ENCODE peak calls at places on chromosomes 4 and X, in six cellular contexts. G is AG09309, Z is foreskin fibroblast, A is upper lobe of right lung, T is GM12865, P is transverse colon. E is an unnamed sample.

GRCh38 chrX:111447298-111447697 is 35.3 kb upstream of the DCX start:
- DNase-seq in A (no peak), Z (no peak), P (no peak), G (no peak), T (peak), E (peak)

GRCh38 chrX:112827292-112827903 is 13.2 kb downstream of the AMOT start:
- DNase-seq in T (no peak), G (no peak), Z (no peak), P (no peak), A (no peak), E (no peak)

GRCh38 chrX:131792789-131793462 is 230.2 kb upstream of the STK26 start:
- DNase-seq in P (peak), A (no peak), T (peak), Z (peak), G (peak), E (peak)

GRCh38 chr4:1170156-1170804 is 2.1 kb downstream of the SPON2 start:
- DNase-seq in A (no peak), Z (no peak), T (no peak), G (no peak), P (no peak), E (no peak)

GRCh38 chrX:21757960-21758359 is at the start of gene SMPX:
- DNase-seq in T (no peak), P (no peak), G (no peak), A (no peak), Z (no peak), E (no peak)

GRCh38 chr4:4640692-4641091 is 98.8 kb upstream of the STX18 start:
- DNase-seq in T (no peak), Z (no peak), P (no peak), A (no peak), G (no peak), E (no peak)

GRCh38 chr4:153781280-153781679 is 7.6 kb downstream of the SFRP2 start:
- DNase-seq in Z (no peak), A (no peak), P (no peak), G (no peak), T (no peak), E (no peak)

GRCh38 chr4:8939160-8939855 is 67.7 kb upstream of the HMX1 start:
- DNase-seq in P (no peak), Z (no peak), G (no peak), A (no peak), T (no peak), E (no peak)

GRCh38 chrX:103477496-103477895 is 41.8 kb downstream of the RAB40A start:
- DNase-seq in Z (peak), P (no peak), G (no peak), T (no peak), A (no peak), E (no peak)

GRCh38 chr4:79661196-79661595 is 253.2 kb upstream of the GK2 start:
- DNase-seq in T (no peak), G (no peak), P (no peak), Z (no peak), A (no peak), E (no peak)

GRCh38 chrX:103376979-103377324 is 614 bp downstream of the BEX3 start:
- DNase-seq in Z (no peak), G (no peak), T (peak), A (no peak), P (no peak), E (peak)

GRCh38 chrX:1534321-1535168 is 2.4 kb downstream of the P2RY8 start:
- DNase-seq in P (no peak), A (peak), Z (no peak), T (peak), G (no peak), E (no peak)

GRCh38 chr4:73343432-73343831 is 60.7 kb upstream of the ALB start:
- DNase-seq in T (no peak), Z (peak), G (no peak), P (no peak), A (no peak), E (no peak)

GRCh38 chr4:73335717-73336116 is 68.4 kb upstream of the ALB start:
- DNase-seq in A (no peak), G (no peak), Z (no peak), P (no peak), T (no peak), E (no peak)

GRCh38 chr4:73344106-73344505 is 60.0 kb upstream of the ALB start:
- DNase-seq in P (no peak), Z (no peak), G (no peak), A (no peak), T (no peak), E (no peak)

GRCh38 chr4:73345399-73345975 is 58.6 kb upstream of the ALB start:
- DNase-seq in G (no peak), T (no peak), Z (no peak), P (no peak), A (no peak), E (no peak)

GRCh38 chr4:73341454-73341853 is 62.6 kb upstream of the ALB start:
- DNase-seq in Z (peak), T (peak), A (no peak), G (peak), P (peak), E (peak)
- H3K4me3 ChIP-seq in Z (no peak), T (no peak), A (no peak), G (no peak), P (no peak), E (no peak)

GRCh38 chrX:127324128-127324527 is 504.6 kb downstream of the PRR32 start:
- DNase-seq in Z (no peak), G (no peak), A (no peak), P (no peak), T (no peak), E (no peak)
- TF ChIP-seq CTCF in Z (no peak), G (no peak), A (no peak), P (no peak), T (no peak), E (no peak)

GRCh38 chrX:49877397-49878101 is 1.7 kb upstream of the USP27X start:
- DNase-seq in P (no peak), G (no peak), T (no peak), A (no peak), Z (peak), E (no peak)

GRCh38 chrX:49878834-49879655 is at the start of gene USP27X:
- DNase-seq in P (peak), A (peak), T (peak), G (peak), Z (peak), E (peak)

GRCh38 chrX:49876750-49877149 is 2.5 kb upstream of the USP27X start:
- DNase-seq in A (no peak), P (no peak), G (no peak), Z (peak), T (peak), E (peak)

GRCh38 chrX:49879656-49880277 is 483 bp downstream of the USP27X start:
- DNase-seq in G (no peak), A (no peak), Z (peak), T (peak), P (no peak), E (no peak)

GRCh38 chrX:49878128-49878833 is 1.0 kb upstream of the USP27X start:
- DNase-seq in P (peak), A (no peak), T (no peak), G (no peak), Z (no peak), E (no peak)
- H3K4me3 ChIP-seq in P (no peak), A (peak), T (peak), G (peak), Z (peak), E (peak)

GRCh38 chr4:62301500-62301899 is 1101.4 kb downstream of the ADGRL3 start:
- DNase-seq in G (no peak), T (no peak), Z (no peak), P (no peak), A (no peak), E (no peak)
- TF ChIP-seq CTCF in G (no peak), T (no peak), Z (no peak), P (no peak), A (no peak), E (no peak)

DNA sequence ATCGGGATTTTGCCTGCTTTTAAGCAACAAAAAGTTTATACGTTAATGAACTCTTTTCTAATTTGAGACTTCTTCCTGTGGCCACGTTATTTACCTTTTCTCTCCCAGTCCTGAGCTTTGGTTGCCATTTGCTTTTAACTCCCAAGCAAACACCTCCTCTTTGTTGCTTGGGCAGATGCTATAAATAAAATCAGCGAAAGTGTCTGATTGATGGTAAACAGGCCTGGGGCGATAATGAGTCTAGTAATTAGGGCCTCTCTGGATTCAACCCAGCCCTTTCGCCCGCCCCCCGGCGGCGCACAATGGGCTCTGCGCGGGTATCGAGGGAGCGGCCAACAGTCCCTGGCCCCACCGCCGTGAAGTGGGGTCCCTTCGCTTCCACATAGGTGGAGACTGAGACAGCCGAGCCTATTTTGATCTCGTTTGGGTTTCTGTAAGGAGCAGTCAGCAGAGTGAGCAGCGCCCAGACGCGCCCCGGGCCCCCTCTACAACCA is 791 bp downstream of the CLGN start:
- DNase-seq in T (no peak), G (no peak), P (no peak), A (no peak), Z (no peak), E (peak)
- H3K4me3 ChIP-seq in T (peak), G (peak), P (peak), A (peak), Z (peak), E (peak)

GRCh38 chrX:47543496-47543895 is 17.5 kb upstream of the ARAF start:
- DNase-seq in P (no peak), T (no peak), Z (no peak), G (no peak), A (no peak), E (no peak)

GRCh38 chrX:47539860-47540259 is 21.1 kb upstream of the ARAF start:
- DNase-seq in T (no peak), A (no peak), G (no peak), P (no peak), Z (no peak), E (no peak)

GRCh38 chrX:47540754-47541538 is 20.1 kb upstream of the ARAF start:
- DNase-seq in A (peak), P (peak), G (peak), Z (peak), T (peak), E (peak)
- TF ChIP-seq CTCF in A (peak), P (peak), G (peak), Z (peak), T (peak), E (peak)

GRCh38 chr4:107913283-107913899 is 18.0 kb upstream of the CYP2U1 start:
- DNase-seq in Z (peak), T (peak), A (no peak), G (peak), P (peak), E (peak)

DNA sequence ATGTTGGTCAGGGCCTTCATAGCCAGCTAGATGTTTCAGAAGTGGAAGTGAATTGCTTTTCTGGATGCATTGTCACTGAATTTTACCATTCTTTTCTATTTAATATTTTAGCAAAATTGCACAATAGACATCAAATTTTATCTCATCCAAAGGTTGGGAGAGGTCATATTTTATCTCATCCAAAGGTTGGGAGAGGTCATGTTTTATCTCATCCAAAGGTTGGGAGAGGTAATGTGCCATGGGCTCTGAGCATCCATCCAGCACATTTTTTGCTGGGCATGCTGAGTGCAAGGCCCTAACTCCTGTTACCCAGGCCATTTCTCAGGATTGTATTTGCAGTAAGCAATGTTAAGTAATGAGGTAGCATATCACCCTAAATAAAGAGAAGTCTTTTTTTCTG is 14.7 kb upstream of the CYP2U1 start:
- DNase-seq in G (no peak), Z (no peak), T (no peak), P (no peak), A (no peak), E (no peak)
- H3K4me3 ChIP-seq in G (no peak), Z (no peak), T (no peak), P (no peak), A (no peak), E (no peak)

DNA sequence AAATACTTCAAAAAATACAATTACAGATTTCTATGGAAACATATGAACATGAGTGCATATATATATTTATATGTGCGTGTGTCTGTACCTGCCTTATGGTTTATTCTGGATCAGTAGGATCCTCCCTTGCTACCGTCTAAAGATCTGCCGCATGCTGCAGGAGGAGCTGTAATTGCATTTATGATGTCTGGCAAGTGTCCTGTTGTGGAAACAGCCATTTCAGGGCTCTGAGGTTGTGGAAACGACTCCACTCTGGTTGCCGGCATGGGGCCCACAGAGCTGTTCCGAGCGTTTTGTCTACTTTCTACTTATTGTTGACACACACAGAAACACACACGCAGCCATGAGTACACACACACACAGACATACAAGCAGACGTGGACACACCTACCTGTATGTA is 21.3 kb downstream of the CD99 start:
- DNase-seq in G (no peak), A (no peak), P (no peak), T (no peak), Z (no peak), E (no peak)
- TF ChIP-seq CTCF in G (no peak), A (no peak), P (no peak), T (no peak), Z (no peak), E (no peak)

DNA sequence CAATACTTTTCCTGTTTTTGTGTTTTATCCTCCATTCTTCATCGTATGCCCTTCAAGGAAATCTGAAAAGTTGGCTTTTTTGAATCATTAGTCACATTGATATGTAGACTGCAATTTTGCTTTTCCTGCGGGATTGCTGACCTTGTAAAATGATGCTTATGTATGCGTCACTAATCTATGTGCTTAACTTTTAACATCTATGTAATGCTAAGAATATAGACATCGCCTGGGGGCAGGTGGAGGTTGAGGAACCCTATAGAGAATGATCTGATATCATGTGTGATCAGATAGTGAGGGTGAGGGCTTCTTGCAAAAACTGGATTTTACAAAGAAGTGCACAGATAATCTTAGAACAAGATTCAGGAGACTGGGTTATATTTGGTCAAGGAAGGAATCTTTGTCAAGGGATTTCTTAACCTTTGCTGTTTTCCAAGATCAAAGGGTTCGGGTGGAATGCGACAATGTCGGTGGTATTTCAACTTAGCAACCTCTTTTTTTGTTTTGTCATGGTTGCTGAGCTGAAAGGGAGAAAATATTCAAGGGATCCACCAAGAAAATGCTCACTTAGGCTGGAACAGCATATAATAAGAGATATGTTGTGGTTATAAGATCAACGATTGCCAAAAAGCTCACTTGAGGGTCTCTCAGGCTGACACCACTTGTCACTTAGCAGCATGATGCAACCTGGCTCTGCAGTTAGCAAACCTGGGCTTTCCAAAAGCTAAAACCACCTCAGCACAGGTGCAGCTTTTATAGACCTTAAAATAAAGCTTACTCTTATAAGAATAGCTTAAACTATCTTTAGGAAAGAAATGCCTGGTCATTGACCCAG is 70.6 kb upstream of the PUDP start:
- DNase-seq in A (no peak), T (no peak), Z (no peak), P (no peak), G (no peak), E (no peak)
- H3K4me3 ChIP-seq in A (no peak), T (no peak), Z (no peak), P (no peak), G (no peak), E (no peak)